ENCODE peak calls at places on chromosomes 7 and 10, in nine cellular contexts. One of them, this sample, is unnamed.
A peak's percentile ranks its signal among the peaks of the same experiment; 100 is the strongest.

GRCh38 chr10:91096263-91096662 is 124.2 kb upstream of the PCGF5 start:
- DNase-seq in HTR-8/SVneo: no peak
- DNase-seq in H54: no peak
- DNase-seq in NCI-H510A: no peak
- DNase-seq in ureter: no peak
- DNase-seq in fibroblast of mammary gland: no peak
- DNase-seq in fibroblast of villous mesenchyme: no peak
- DNase-seq in Right ventricle myocardium inferior: no peak
- DNase-seq in LoVo: no peak
- DNase-seq in this sample: no peak

GRCh38 chr7:151682831-151683614 is 163.3 kb upstream of the RHEB start:
- DNase-seq in LoVo: no peak
- DNase-seq in HTR-8/SVneo: no peak
- DNase-seq in fibroblast of villous mesenchyme: no peak
- DNase-seq in fibroblast of mammary gland: no peak
- DNase-seq in NCI-H510A: no peak
- DNase-seq in ureter: no peak
- DNase-seq in H54: no peak
- DNase-seq in Right ventricle myocardium inferior: no peak
- DNase-seq in this sample: no peak

GRCh38 chr7:107661865-107662379 is 1.3 kb downstream of the SLC26A4 start:
- DNase-seq in fibroblast of mammary gland: no peak
- DNase-seq in LoVo: no peak
- DNase-seq in H54: no peak
- DNase-seq in HTR-8/SVneo: no peak
- DNase-seq in Right ventricle myocardium inferior: no peak
- DNase-seq in NCI-H510A: no peak
- DNase-seq in ureter: no peak
- DNase-seq in fibroblast of villous mesenchyme: no peak
- DNase-seq in this sample: no peak

GRCh38 chr10:20768849-20769248 is 128.3 kb downstream of the NEBL start:
- DNase-seq in Right ventricle myocardium inferior: no peak
- DNase-seq in fibroblast of villous mesenchyme: peak; percentile 2
- DNase-seq in fibroblast of mammary gland: peak; percentile 53
- DNase-seq in HTR-8/SVneo: no peak
- DNase-seq in NCI-H510A: no peak
- DNase-seq in LoVo: no peak
- DNase-seq in H54: no peak
- DNase-seq in ureter: no peak
- DNase-seq in this sample: no peak

GRCh38 chr10:30219977-30220751 is 128.9 kb downstream of the MTPAP start:
- DNase-seq in fibroblast of mammary gland: peak; percentile 54
- DNase-seq in LoVo: no peak
- DNase-seq in NCI-H510A: no peak
- DNase-seq in HTR-8/SVneo: no peak
- DNase-seq in ureter: peak; percentile 51
- DNase-seq in H54: no peak
- DNase-seq in fibroblast of villous mesenchyme: no peak
- DNase-seq in Right ventricle myocardium inferior: no peak
- DNase-seq in this sample: peak; percentile 58

GRCh38 chr7:46566375-46566774 is 645.3 kb upstream of the IGFBP3 start:
- DNase-seq in Right ventricle myocardium inferior: no peak
- DNase-seq in ureter: no peak
- DNase-seq in LoVo: no peak
- DNase-seq in H54: no peak
- DNase-seq in fibroblast of villous mesenchyme: no peak
- DNase-seq in HTR-8/SVneo: no peak
- DNase-seq in NCI-H510A: no peak
- DNase-seq in fibroblast of mammary gland: peak; percentile 33
- DNase-seq in this sample: peak; percentile 84

GRCh38 chr10:25451401-25451800 is 276.6 kb downstream of the GPR158 start:
- DNase-seq in HTR-8/SVneo: no peak
- DNase-seq in ureter: no peak
- DNase-seq in fibroblast of villous mesenchyme: peak; percentile 22
- DNase-seq in fibroblast of mammary gland: no peak
- DNase-seq in Right ventricle myocardium inferior: no peak
- DNase-seq in H54: no peak
- DNase-seq in NCI-H510A: no peak
- DNase-seq in LoVo: no peak
- DNase-seq in this sample: no peak

GRCh38 chr10:99527526-99528255 is 5.1 kb upstream of the NKX2-3 start:
- DNase-seq in NCI-H510A: no peak
- DNase-seq in H54: no peak
- DNase-seq in Right ventricle myocardium inferior: no peak
- DNase-seq in HTR-8/SVneo: no peak
- DNase-seq in ureter: no peak
- DNase-seq in fibroblast of villous mesenchyme: peak; percentile 13
- DNase-seq in fibroblast of mammary gland: no peak
- DNase-seq in LoVo: no peak
- DNase-seq in this sample: peak; percentile 14

GRCh38 chr10:89029201-89029600 is 38.6 kb downstream of the FAS start:
- DNase-seq in fibroblast of mammary gland: peak; percentile 34
- DNase-seq in HTR-8/SVneo: no peak
- DNase-seq in fibroblast of villous mesenchyme: peak; percentile 27
- DNase-seq in NCI-H510A: no peak
- DNase-seq in Right ventricle myocardium inferior: no peak
- DNase-seq in LoVo: no peak
- DNase-seq in H54: no peak
- DNase-seq in ureter: no peak
- DNase-seq in this sample: peak; percentile 11

GRCh38 chr7:21971780-21972396 is 26.2 kb upstream of the CDCA7L start:
- DNase-seq in Right ventricle myocardium inferior: no peak
- DNase-seq in H54: no peak
- DNase-seq in HTR-8/SVneo: no peak
- DNase-seq in NCI-H510A: no peak
- DNase-seq in fibroblast of villous mesenchyme: no peak
- DNase-seq in fibroblast of mammary gland: no peak
- DNase-seq in ureter: no peak
- DNase-seq in LoVo: no peak
- DNase-seq in this sample: no peak

GRCh38 chr10:80136134-80136571 is 3.6 kb downstream of the PLAC9 start:
- DNase-seq in HTR-8/SVneo: no peak
- DNase-seq in ureter: peak; percentile 76
- DNase-seq in fibroblast of mammary gland: peak; percentile 99
- DNase-seq in Right ventricle myocardium inferior: peak; percentile 96
- DNase-seq in NCI-H510A: no peak
- DNase-seq in fibroblast of villous mesenchyme: peak; percentile 69
- DNase-seq in H54: peak; percentile 75
- DNase-seq in LoVo: no peak
- DNase-seq in this sample: peak; percentile 98

GRCh38 chr7:128903621-128904361 is 6.7 kb downstream of the KCP start:
- DNase-seq in Right ventricle myocardium inferior: peak; percentile 14
- DNase-seq in LoVo: no peak
- DNase-seq in fibroblast of villous mesenchyme: no peak
- DNase-seq in HTR-8/SVneo: no peak
- DNase-seq in H54: no peak
- DNase-seq in fibroblast of mammary gland: no peak
- DNase-seq in NCI-H510A: no peak
- DNase-seq in ureter: no peak
- DNase-seq in this sample: no peak

GRCh38 chr10:12613144-12613543 is 263.8 kb downstream of the CAMK1D start:
- DNase-seq in H54: no peak
- DNase-seq in Right ventricle myocardium inferior: no peak
- DNase-seq in HTR-8/SVneo: no peak
- DNase-seq in fibroblast of villous mesenchyme: no peak
- DNase-seq in LoVo: no peak
- DNase-seq in fibroblast of mammary gland: no peak
- DNase-seq in ureter: no peak
- DNase-seq in NCI-H510A: no peak
- DNase-seq in this sample: no peak

GRCh38 chr10:7563770-7564169 is 103.0 kb downstream of the ITIH5 start:
- DNase-seq in fibroblast of villous mesenchyme: no peak
- DNase-seq in NCI-H510A: no peak
- DNase-seq in fibroblast of mammary gland: no peak
- DNase-seq in ureter: no peak
- DNase-seq in Right ventricle myocardium inferior: no peak
- DNase-seq in HTR-8/SVneo: no peak
- DNase-seq in LoVo: no peak
- DNase-seq in H54: no peak
- DNase-seq in this sample: no peak

GRCh38 chr7:3888096-3888495 is 587.0 kb downstream of the SDK1 start:
- DNase-seq in fibroblast of mammary gland: peak; percentile 7
- DNase-seq in LoVo: no peak
- DNase-seq in NCI-H510A: no peak
- DNase-seq in H54: no peak
- DNase-seq in HTR-8/SVneo: no peak
- DNase-seq in fibroblast of villous mesenchyme: peak; percentile 8
- DNase-seq in Right ventricle myocardium inferior: no peak
- DNase-seq in ureter: no peak
- DNase-seq in this sample: no peak

GRCh38 chr7:76129366-76129765 is 72.3 kb upstream of the SRRM3 start:
- DNase-seq in fibroblast of villous mesenchyme: peak; percentile 78
- DNase-seq in Right ventricle myocardium inferior: no peak
- DNase-seq in H54: no peak
- DNase-seq in NCI-H510A: no peak
- DNase-seq in ureter: no peak
- DNase-seq in fibroblast of mammary gland: no peak
- DNase-seq in LoVo: no peak
- DNase-seq in HTR-8/SVneo: no peak
- DNase-seq in this sample: peak; percentile 20

GRCh38 chr10:77490915-77491314 is 146.7 kb downstream of the KCNMA1 start:
- DNase-seq in Right ventricle myocardium inferior: no peak
- DNase-seq in fibroblast of mammary gland: peak; percentile 39
- DNase-seq in fibroblast of villous mesenchyme: no peak
- DNase-seq in LoVo: no peak
- DNase-seq in HTR-8/SVneo: no peak
- DNase-seq in NCI-H510A: no peak
- DNase-seq in H54: no peak
- DNase-seq in ureter: no peak
- DNase-seq in this sample: no peak

GRCh38 chr7:122304996-122305421 is 459 bp upstream of the FEZF1 start:
- DNase-seq in fibroblast of mammary gland: peak; percentile 51
- DNase-seq in Right ventricle myocardium inferior: no peak
- DNase-seq in HTR-8/SVneo: no peak
- DNase-seq in LoVo: no peak
- DNase-seq in H54: no peak
- DNase-seq in fibroblast of villous mesenchyme: peak; percentile 9
- DNase-seq in ureter: no peak
- DNase-seq in NCI-H510A: no peak
- DNase-seq in this sample: peak; percentile 3

GRCh38 chr7:24722386-24723177 is 34.7 kb downstream of the GSDME start:
- DNase-seq in Right ventricle myocardium inferior: no peak
- DNase-seq in LoVo: no peak
- DNase-seq in H54: peak; percentile 40
- DNase-seq in ureter: no peak
- DNase-seq in fibroblast of villous mesenchyme: peak; percentile 46
- DNase-seq in HTR-8/SVneo: peak; percentile 47
- DNase-seq in NCI-H510A: no peak
- DNase-seq in fibroblast of mammary gland: peak; percentile 24
- DNase-seq in this sample: peak; percentile 61

GRCh38 chr10:23702977-23703414 is 264.1 kb downstream of the OTUD1 start:
- DNase-seq in fibroblast of villous mesenchyme: peak; percentile 53
- DNase-seq in H54: peak; percentile 32
- DNase-seq in NCI-H510A: peak; percentile 17
- DNase-seq in ureter: peak; percentile 52
- DNase-seq in LoVo: peak; percentile 68
- DNase-seq in fibroblast of mammary gland: peak; percentile 70
- DNase-seq in Right ventricle myocardium inferior: no peak
- DNase-seq in HTR-8/SVneo: peak; percentile 24
- DNase-seq in this sample: peak; percentile 62

GRCh38 chr7:149704507-149704906 is 68.9 kb downstream of the ZNF467 start:
- DNase-seq in fibroblast of mammary gland: no peak
- DNase-seq in LoVo: no peak
- DNase-seq in NCI-H510A: no peak
- DNase-seq in Right ventricle myocardium inferior: no peak
- DNase-seq in ureter: no peak
- DNase-seq in fibroblast of villous mesenchyme: no peak
- DNase-seq in H54: no peak
- DNase-seq in HTR-8/SVneo: no peak
- DNase-seq in this sample: peak; percentile 23

GRCh38 chr10:26367771-26368170 is 70.4 kb upstream of the APBB1IP start:
- DNase-seq in LoVo: peak; percentile 55
- DNase-seq in fibroblast of villous mesenchyme: peak; percentile 36
- DNase-seq in fibroblast of mammary gland: peak; percentile 43
- DNase-seq in H54: peak; percentile 12
- DNase-seq in ureter: no peak
- DNase-seq in Right ventricle myocardium inferior: no peak
- DNase-seq in NCI-H510A: no peak
- DNase-seq in HTR-8/SVneo: peak; percentile 22
- DNase-seq in this sample: peak; percentile 61

GRCh38 chr10:73908853-73909611 is 1.9 kb upstream of the PLAU start:
- DNase-seq in fibroblast of mammary gland: peak; percentile 98
- DNase-seq in NCI-H510A: no peak
- DNase-seq in ureter: no peak
- DNase-seq in H54: peak; percentile 95
- DNase-seq in Right ventricle myocardium inferior: no peak
- DNase-seq in LoVo: no peak
- DNase-seq in fibroblast of villous mesenchyme: peak; percentile 100
- DNase-seq in HTR-8/SVneo: peak; percentile 78
- DNase-seq in this sample: peak; percentile 99

GRCh38 chr7:45092100-45092930 is 3.5 kb upstream of the NACAD start:
- DNase-seq in ureter: no peak
- DNase-seq in Right ventricle myocardium inferior: no peak
- DNase-seq in NCI-H510A: no peak
- DNase-seq in H54: peak; percentile 98
- DNase-seq in HTR-8/SVneo: peak; percentile 76
- DNase-seq in fibroblast of villous mesenchyme: peak; percentile 65
- DNase-seq in fibroblast of mammary gland: peak; percentile 37
- DNase-seq in LoVo: peak; percentile 35
- DNase-seq in this sample: peak; percentile 77

GRCh38 chr7:1667566-1668485 is 2.3 kb upstream of the ELFN1 start:
- DNase-seq in fibroblast of mammary gland: no peak
- DNase-seq in HTR-8/SVneo: no peak
- DNase-seq in H54: no peak
- DNase-seq in NCI-H510A: peak; percentile 51
- DNase-seq in fibroblast of villous mesenchyme: no peak
- DNase-seq in Right ventricle myocardium inferior: peak; percentile 59
- DNase-seq in LoVo: no peak
- DNase-seq in ureter: peak; percentile 34
- DNase-seq in this sample: no peak

GRCh38 chr10:131870411-131870810 is 30.4 kb upstream of the PPP2R2D start:
- DNase-seq in HTR-8/SVneo: no peak
- DNase-seq in NCI-H510A: no peak
- DNase-seq in fibroblast of mammary gland: no peak
- DNase-seq in Right ventricle myocardium inferior: no peak
- DNase-seq in LoVo: no peak
- DNase-seq in ureter: no peak
- DNase-seq in fibroblast of villous mesenchyme: no peak
- DNase-seq in H54: no peak
- DNase-seq in this sample: no peak

GRCh38 chr10:37488792-37489657 is 363.6 kb downstream of the ANKRD30A start:
- DNase-seq in ureter: peak; percentile 36
- DNase-seq in fibroblast of mammary gland: peak; percentile 31
- DNase-seq in fibroblast of villous mesenchyme: peak; percentile 57
- DNase-seq in LoVo: no peak
- DNase-seq in H54: peak; percentile 63
- DNase-seq in Right ventricle myocardium inferior: no peak
- DNase-seq in NCI-H510A: no peak
- DNase-seq in HTR-8/SVneo: peak; percentile 58
- DNase-seq in this sample: no peak

GRCh38 chr7:158549176-158549833 is 38.3 kb downstream of the PTPRN2 start:
- DNase-seq in NCI-H510A: peak; percentile 70
- DNase-seq in fibroblast of villous mesenchyme: peak; percentile 6
- DNase-seq in ureter: no peak
- DNase-seq in Right ventricle myocardium inferior: peak; percentile 79
- DNase-seq in H54: no peak
- DNase-seq in HTR-8/SVneo: no peak
- DNase-seq in fibroblast of mammary gland: peak; percentile 11
- DNase-seq in LoVo: no peak
- DNase-seq in this sample: no peak

GRCh38 chr10:24382045-24382444 is 173.1 kb downstream of the KIAA1217 start:
- DNase-seq in H54: no peak
- DNase-seq in fibroblast of villous mesenchyme: no peak
- DNase-seq in LoVo: no peak
- DNase-seq in HTR-8/SVneo: no peak
- DNase-seq in fibroblast of mammary gland: no peak
- DNase-seq in Right ventricle myocardium inferior: no peak
- DNase-seq in NCI-H510A: no peak
- DNase-seq in ureter: no peak
- DNase-seq in this sample: no peak

GRCh38 chr10:86964061-86964846 is 4.0 kb upstream of the ADIRF start:
- DNase-seq in ureter: peak; percentile 69
- DNase-seq in LoVo: no peak
- DNase-seq in H54: no peak
- DNase-seq in fibroblast of mammary gland: no peak
- DNase-seq in HTR-8/SVneo: no peak
- DNase-seq in NCI-H510A: no peak
- DNase-seq in Right ventricle myocardium inferior: no peak
- DNase-seq in fibroblast of villous mesenchyme: no peak
- DNase-seq in this sample: no peak

GRCh38 chr10:99681553-99681952 is 22.2 kb downstream of the ENTPD7 start:
- DNase-seq in fibroblast of mammary gland: peak; percentile 93
- DNase-seq in ureter: no peak
- DNase-seq in Right ventricle myocardium inferior: no peak
- DNase-seq in LoVo: no peak
- DNase-seq in H54: no peak
- DNase-seq in NCI-H510A: no peak
- DNase-seq in HTR-8/SVneo: no peak
- DNase-seq in fibroblast of villous mesenchyme: peak; percentile 74
- DNase-seq in this sample: peak; percentile 86

This sample was measured in EH.